ENCODE peak calls at places on chromosomes 16 and 17, in four cellular contexts. W, P, U and X are unnamed samples.

GRCh38 chr17:3802461-3803307 is 1.7 kb upstream of the ITGAE start:
- DNase-seq in P (no peak), U (peak), W (no peak), X (no peak)

GRCh38 chr16:50306287-50306686 is 39.9 kb downstream of the ADCY7 start:
- DNase-seq in W (peak), P (no peak), U (no peak), X (no peak)

GRCh38 chr17:28514571-28515002 is 8.4 kb downstream of the FOXN1 start:
- DNase-seq in P (no peak), U (no peak), W (no peak), X (no peak)

GRCh38 chr17:77358801-77359716 is 218.3 kb downstream of the SEC14L1 start:
- DNase-seq in U (peak), P (no peak), W (peak), X (no peak)

GRCh38 chr16:55048745-55049144 is 118.1 kb downstream of the IRX5 start:
- DNase-seq in W (no peak), U (no peak), P (no peak), X (no peak)

GRCh38 chr16:87927195-87927562 is 9.2 kb downstream of the CA5A start:
- DNase-seq in W (no peak), U (no peak), P (no peak), X (no peak)

GRCh38 chr17:79600613-79601221 is 10.1 kb downstream of the RBFOX3 start:
- DNase-seq in U (no peak), P (no peak), W (no peak), X (no peak)

GRCh38 chr17:67474081-67474661 is 97.1 kb downstream of the PITPNC1 start:
- DNase-seq in W (no peak), P (no peak), U (no peak), X (no peak)

GRCh38 chr16:79758615-79759346 is 158.2 kb upstream of the MAF start:
- DNase-seq in U (no peak), P (peak), W (no peak), X (no peak)

GRCh38 chr17:82910770-82911169 is 70.9 kb upstream of the ZNF750 start:
- DNase-seq in P (no peak), W (no peak), U (no peak), X (no peak)

DNA sequence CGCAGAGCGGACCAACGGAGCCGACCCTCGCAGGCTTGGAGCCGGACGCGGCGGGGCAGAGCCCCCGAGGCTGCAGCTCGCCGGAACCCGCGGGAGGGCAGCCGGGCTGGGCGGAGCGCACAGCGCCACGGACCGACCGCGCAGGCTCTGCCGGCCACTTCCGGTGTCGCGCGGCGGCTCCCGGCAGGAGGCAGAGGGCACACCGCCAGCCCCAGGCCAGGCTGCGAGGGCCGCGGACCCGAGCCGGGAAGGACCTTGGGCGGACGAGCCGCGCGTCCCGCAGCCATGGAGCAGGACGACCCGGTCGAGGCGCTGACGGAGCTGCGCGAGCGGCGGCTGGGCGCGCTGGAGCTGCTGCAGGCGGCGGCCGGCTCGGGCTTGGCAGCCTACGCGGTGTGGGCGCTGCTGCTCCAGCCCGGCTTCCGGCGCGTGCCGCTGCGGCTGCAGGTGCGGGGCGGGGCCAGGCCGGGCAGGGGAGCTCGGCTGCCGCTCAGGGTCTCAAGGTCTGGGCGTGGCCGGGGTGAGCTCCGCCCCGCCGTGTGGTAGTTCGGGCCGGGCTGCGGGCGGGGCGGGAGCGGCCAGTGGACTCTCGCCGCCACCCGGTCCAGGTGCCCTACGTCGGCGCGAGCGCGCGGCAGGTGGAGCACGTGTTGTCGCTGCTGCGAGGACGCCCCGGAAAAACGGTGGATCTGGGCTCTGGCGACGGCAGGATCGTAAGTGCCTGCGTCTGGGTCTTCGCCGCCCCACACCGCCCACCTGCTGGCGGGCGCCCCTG is at the start of gene ANTKMT:
- DNase-seq in P (peak), W (peak), U (peak), X (peak)
- TF ChIP-seq POLR2A in P (peak), W (no peak), U (no peak), X (peak)

GRCh38 chr17:42997390-42997983 is 732 bp upstream of the RPL27 start:
- DNase-seq in P (no peak), W (no peak), U (no peak), X (no peak)

GRCh38 chr17:42992872-42993271 is 5.3 kb upstream of the RPL27 start:
- DNase-seq in P (no peak), U (no peak), W (no peak), X (no peak)

GRCh38 chr17:42999003-42999525 is 845 bp downstream of the RPL27 start:
- DNase-seq in P (no peak), U (no peak), W (no peak), X (no peak)

GRCh38 chr17:43003542-43004172 is 2.9 kb upstream of the IFI35 start:
- DNase-seq in W (no peak), U (no peak), P (peak), X (no peak)

DNA sequence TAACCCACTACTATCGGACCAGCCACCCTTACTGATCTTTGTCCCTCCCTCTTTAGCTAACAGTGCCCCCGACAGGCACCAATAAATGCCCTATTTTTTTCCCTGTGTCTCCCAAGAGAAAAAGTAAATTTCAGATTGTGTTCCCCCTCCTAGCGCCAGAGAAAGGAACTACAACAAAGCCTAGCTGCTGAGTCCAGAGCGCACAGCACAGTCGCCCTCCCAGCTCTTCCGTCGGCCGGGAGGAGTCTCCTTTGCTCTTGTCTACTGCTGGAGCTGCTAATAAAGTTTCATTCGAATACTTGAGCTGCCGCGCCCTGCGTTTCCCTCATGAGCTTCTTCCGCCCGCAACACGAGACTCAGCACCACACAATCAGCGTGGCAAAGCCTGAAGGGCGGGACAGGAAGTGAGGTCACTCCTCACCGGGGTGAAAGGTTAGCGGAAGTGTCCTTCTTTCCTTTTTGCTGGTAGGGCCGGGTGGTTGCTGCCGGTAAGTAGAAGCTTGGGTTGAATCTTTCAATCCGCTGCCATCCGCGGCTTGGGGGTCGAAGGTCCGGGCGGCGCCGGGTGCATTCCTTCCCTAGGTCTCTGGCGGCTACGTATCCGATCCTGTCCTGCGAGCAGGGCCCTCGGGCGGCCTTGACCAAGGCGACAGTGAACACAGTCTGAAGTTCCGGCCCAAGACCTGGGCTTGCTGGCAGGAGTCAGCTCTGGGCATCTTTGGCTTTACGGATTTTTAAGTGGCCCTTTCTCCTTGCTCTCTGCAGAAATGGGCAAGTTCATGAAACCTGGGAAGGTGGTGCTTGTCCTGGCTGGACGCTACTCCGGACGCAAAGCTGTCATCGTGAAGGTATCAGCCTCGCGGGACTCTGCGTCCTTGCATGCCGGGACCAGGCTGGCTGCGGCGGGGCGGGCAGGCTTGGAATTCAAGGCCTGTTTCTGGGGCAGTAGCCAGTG is at the start of gene RPL27:
- DNase-seq in W (peak), U (peak), P (peak), X (peak)
- TF ChIP-seq POLR2A in W (no peak), U (peak), P (peak), X (peak)

GRCh38 chr16:66751992-66752322 is 548 bp upstream of the DYNC1LI2 start:
- DNase-seq in U (no peak), W (no peak), P (no peak), X (no peak)
- TF ChIP-seq POLR2A in U (no peak), W (no peak), P (no peak), X (no peak)

GRCh38 chr16:64450170-64450569 is 671.7 kb downstream of the CDH11 start:
- DNase-seq in W (no peak), P (no peak), U (no peak), X (no peak)
- TF ChIP-seq POLR2A in W (no peak), P (no peak), U (no peak), X (no peak)

DNA sequence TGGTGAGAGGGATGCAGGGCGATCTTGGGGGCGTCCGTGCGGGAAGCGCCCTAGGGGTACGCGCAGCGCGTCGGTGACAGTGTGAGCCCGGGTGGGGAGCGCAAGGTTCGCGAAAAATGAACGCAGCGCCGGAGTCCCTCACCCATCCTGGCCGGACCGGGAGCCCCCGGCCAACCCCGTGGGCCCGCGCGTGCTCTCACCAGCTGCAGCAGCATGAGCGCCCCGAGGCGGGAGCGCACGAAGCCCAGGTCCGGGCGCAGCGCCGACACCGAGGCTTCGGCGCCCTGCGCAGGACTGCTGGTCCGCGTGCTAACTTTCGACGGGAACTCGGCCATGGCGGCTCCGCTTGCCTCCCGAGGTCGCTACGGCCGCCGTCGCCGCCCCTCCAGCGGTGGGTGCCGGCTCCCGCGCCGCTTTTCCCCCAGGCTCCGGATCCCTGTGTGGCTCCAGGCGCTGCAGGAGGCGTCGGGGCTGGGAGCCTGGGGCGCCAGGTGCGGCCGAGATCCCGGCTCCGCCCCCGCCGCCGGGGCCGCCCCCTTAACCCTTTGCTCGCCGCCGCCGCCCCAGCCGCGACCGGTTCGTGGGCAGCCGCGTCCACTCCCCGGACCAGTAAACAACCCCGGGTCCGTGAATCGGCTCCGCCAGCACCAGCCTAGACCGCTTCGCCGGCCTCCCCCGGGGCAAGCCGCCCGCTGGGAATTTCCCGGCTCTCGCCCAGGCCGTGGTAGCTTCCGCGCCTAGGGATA is at the start of gene PLLP:
- DNase-seq in P (peak), W (peak), U (no peak), X (peak)
- TF ChIP-seq POLR2A in P (no peak), W (peak), U (no peak), X (no peak)

DNA sequence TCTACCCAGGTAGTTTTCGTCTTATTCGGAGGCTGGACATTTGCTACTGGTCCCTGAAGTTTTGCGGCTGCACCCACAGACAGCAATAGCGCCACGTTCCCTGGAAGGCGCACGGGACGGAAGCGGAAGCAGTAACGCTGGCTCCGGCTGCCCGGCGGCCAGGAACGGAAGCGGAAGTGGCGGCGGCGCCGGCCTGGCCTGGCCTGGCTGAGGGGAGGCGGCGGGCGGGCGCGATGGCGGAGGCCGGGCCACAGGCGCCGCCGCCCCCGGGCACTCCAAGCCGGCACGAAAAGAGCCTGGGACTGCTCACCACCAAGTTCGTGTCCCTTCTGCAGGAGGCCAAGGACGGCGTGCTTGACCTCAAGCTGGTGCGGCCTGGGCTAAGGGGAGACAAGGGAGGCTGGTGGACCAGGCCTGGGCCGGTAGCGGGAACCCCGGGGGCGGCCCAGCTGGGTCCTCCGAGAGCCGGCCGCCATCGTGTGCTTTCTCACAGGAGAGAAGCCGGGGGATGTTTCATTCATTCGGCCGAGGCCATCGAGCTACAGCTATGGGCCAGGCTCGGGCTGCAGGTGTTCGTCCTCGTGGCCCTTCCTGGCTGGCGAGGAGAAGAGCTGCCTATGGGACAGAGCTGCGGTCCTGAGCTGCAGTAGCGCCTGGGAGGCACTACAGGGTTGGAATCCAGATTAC is at the start of gene E2F4:
- DNase-seq in W (peak), U (peak), P (peak), X (peak)
- TF ChIP-seq POLR2A in W (no peak), U (no peak), P (peak), X (peak)

DNA sequence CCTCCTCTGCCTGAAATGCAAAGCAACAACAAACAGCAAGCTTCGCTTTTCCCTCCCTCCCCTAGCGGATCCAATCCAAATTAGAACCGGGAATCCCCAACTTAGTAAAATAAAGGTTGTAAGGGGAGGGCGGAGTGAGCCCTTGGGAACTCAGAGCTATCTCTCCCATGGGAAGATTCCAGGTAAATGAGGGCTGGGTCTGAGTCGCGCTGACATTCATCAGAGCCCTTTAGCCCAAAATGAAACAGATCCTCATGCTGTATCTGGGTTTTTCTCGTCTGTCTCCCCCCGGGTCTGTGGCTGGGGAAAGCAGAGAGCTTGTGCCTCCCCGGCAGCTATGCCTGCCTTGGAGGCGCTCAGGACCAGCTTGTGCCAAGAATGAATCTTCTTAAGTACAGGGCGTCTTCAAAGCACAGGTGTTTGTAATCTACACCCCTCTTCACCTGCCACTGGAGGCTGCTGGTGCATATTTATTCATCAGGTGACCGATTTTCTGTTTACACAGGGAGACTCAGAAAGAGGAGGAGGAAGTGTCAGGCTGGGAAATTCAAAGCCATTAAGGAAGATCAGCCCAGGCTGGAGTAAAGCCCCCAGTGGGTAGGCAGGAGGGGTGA is 55.0 kb upstream of the GSE1 start:
- DNase-seq in W (peak), U (no peak), P (no peak), X (peak)
- TF ChIP-seq POLR2A in W (no peak), U (no peak), P (no peak), X (no peak)

DNA sequence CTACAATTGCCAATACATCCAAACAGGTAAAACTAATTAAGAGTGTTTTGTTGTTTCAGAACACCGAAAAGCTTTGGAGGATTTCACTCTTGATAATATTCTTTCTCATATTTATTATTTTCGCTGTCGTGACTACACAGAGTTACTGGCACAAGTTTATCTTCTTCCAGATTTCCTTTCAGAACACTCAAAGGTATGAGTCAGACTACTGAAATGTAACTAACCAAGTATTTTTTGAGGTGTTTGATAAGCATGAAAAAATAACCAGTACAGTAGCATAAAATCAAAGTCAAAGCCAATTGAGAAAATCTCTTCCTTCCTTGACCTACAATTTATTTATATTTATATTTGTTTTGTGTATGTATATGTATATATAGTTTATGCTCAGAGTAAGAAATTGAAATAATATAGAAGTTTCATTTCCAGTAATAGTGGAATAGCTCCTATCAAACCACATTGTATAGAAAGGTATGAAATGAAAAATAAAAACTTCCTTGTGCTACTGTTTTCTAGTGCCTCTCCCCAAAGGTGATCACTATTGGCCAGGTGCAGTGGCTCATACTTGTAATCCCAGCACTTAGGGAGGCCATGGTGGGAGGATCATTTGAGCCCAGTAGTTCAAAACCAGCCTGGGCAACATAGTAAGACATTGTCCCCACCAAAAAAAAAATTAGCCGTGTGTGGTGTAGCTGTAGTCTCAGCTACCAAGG is 10.9 kb downstream of the RAD51C start:
- DNase-seq in P (no peak), U (no peak), W (no peak), X (no peak)
- TF ChIP-seq POLR2A in P (no peak), U (no peak), W (no peak), X (no peak)

GRCh38 chr17:1485748-1486376 is 6.6 kb downstream of the MYO1C start:
- DNase-seq in P (peak), W (peak), U (peak), X (peak)

GRCh38 chr17:1490643-1491405 is 1.7 kb downstream of the MYO1C start:
- DNase-seq in P (peak), U (peak), W (peak), X (peak)

GRCh38 chr17:1486802-1487695 is 5.4 kb downstream of the MYO1C start:
- DNase-seq in P (peak), W (peak), U (peak), X (peak)

GRCh38 chr17:1488826-1489275 is 3.6 kb downstream of the MYO1C start:
- DNase-seq in P (no peak), W (no peak), U (no peak), X (no peak)

DNA sequence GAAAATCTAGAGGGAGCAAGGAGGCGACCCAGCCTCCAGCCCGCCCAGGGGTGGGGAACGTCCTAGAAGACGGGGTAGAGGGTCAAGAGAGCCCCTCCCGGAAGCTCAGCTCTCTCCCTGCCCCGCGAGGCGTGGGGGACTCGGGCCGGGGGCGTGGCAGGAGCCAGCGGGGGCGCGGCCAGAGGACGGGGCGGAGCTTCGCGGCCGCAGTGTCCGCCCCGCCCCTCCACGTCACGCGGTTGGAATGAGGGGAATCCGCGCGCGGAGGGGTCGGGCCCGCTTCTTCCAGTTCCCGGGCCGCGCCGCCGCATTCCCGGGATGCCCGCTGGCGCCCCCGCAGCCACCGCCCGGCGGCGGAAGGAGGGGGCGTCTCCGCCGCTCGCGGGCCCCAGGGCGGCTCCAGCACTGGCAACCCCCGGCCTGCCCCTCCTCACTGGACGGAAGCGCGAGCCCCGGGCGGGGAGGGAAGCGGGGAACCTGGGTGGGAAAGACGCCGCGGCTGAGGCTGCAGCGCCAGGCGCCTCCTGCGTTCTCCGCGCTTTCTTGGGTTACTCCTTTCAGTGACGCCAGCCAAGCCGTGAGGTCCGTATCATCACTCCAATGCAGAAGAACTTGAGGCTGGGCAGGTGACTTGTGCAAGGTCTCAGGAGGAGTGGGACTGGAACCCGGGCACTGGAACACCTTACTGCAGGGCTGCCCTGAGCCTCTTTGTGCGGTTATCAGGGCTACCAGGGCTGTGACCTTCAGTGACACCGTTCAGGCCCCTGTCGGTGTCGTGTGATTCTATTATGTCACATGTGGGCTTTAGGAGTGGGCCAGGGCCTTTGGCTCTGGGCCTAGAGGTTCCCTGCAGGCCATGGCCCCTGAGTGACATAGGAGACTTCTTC is 4.3 kb downstream of the MYO1C start:
- DNase-seq in W (peak), U (peak), P (peak), X (peak)
- TF ChIP-seq POLR2A in W (no peak), U (no peak), P (peak), X (no peak)

GRCh38 chr17:72299092-72299491 is 178.3 kb downstream of the SOX9 start:
- DNase-seq in W (no peak), U (peak), P (no peak), X (no peak)
- TF ChIP-seq POLR2A in W (no peak), U (no peak), P (no peak), X (no peak)